ENCODE peak calls at places on chromosomes 7 and 10, in six cellular contexts. One of them, this sample, is unnamed.

GRCh38 chr7:104934665-104935064 is 79.3 kb upstream of the KMT2E start:
- DNase-seq in RPMI8226: no peak
- DNase-seq in stimulated activated CD8-positive, alpha-beta memory T cell treated with anti-CD3 and anti-CD28 coated beads, Interleukin-7, amount 100 ng/mL, for 4 hours: no peak
- DNase-seq in fibroblast of lung: no peak
- DNase-seq in aorta: no peak
- DNase-seq in activated T-cell treated with anti-CD3 and anti-CD28 coated beads, Interleukin-2, amount 50 U/mL, for 72 hours: no peak
- DNase-seq in this sample: no peak

GRCh38 chr7:71442492-71443196 is 310.7 kb downstream of the GALNT17 start:
- DNase-seq in RPMI8226: peak
- DNase-seq in stimulated activated CD8-positive, alpha-beta memory T cell treated with anti-CD3 and anti-CD28 coated beads, Interleukin-7, amount 100 ng/mL, for 4 hours: no peak
- DNase-seq in activated T-cell treated with anti-CD3 and anti-CD28 coated beads, Interleukin-2, amount 50 U/mL, for 72 hours: no peak
- DNase-seq in fibroblast of lung: no peak
- DNase-seq in aorta: no peak
- DNase-seq in this sample: no peak

GRCh38 chr10:11724938-11725776 is 17.0 kb upstream of the ECHDC3 start:
- DNase-seq in stimulated activated CD8-positive, alpha-beta memory T cell treated with anti-CD3 and anti-CD28 coated beads, Interleukin-7, amount 100 ng/mL, for 4 hours: no peak
- DNase-seq in activated T-cell treated with anti-CD3 and anti-CD28 coated beads, Interleukin-2, amount 50 U/mL, for 72 hours: no peak
- DNase-seq in aorta: no peak
- DNase-seq in fibroblast of lung: peak
- DNase-seq in RPMI8226: peak
- DNase-seq in this sample: no peak

GRCh38 chr7:11261470-11261869 is 287.8 kb downstream of the PHF14 start:
- DNase-seq in stimulated activated CD8-positive, alpha-beta memory T cell treated with anti-CD3 and anti-CD28 coated beads, Interleukin-7, amount 100 ng/mL, for 4 hours: no peak
- DNase-seq in RPMI8226: no peak
- DNase-seq in fibroblast of lung: peak
- DNase-seq in aorta: no peak
- DNase-seq in activated T-cell treated with anti-CD3 and anti-CD28 coated beads, Interleukin-2, amount 50 U/mL, for 72 hours: no peak
- DNase-seq in this sample: no peak

GRCh38 chr7:65379318-65379717 is 5.7 kb downstream of the ZNF92 start:
- DNase-seq in stimulated activated CD8-positive, alpha-beta memory T cell treated with anti-CD3 and anti-CD28 coated beads, Interleukin-7, amount 100 ng/mL, for 4 hours: no peak
- DNase-seq in fibroblast of lung: peak
- DNase-seq in RPMI8226: no peak
- DNase-seq in aorta: no peak
- DNase-seq in activated T-cell treated with anti-CD3 and anti-CD28 coated beads, Interleukin-2, amount 50 U/mL, for 72 hours: no peak
- DNase-seq in this sample: no peak

GRCh38 chr7:128157906-128158305 is 83.2 kb upstream of the LEP start:
- DNase-seq in RPMI8226: no peak
- DNase-seq in stimulated activated CD8-positive, alpha-beta memory T cell treated with anti-CD3 and anti-CD28 coated beads, Interleukin-7, amount 100 ng/mL, for 4 hours: no peak
- DNase-seq in activated T-cell treated with anti-CD3 and anti-CD28 coated beads, Interleukin-2, amount 50 U/mL, for 72 hours: no peak
- DNase-seq in fibroblast of lung: no peak
- DNase-seq in aorta: no peak
- DNase-seq in this sample: no peak

GRCh38 chr7:73809454-73810090 is 21.2 kb upstream of the CLDN4 start:
- DNase-seq in fibroblast of lung: peak
- DNase-seq in aorta: peak
- DNase-seq in RPMI8226: no peak
- DNase-seq in stimulated activated CD8-positive, alpha-beta memory T cell treated with anti-CD3 and anti-CD28 coated beads, Interleukin-7, amount 100 ng/mL, for 4 hours: no peak
- DNase-seq in activated T-cell treated with anti-CD3 and anti-CD28 coated beads, Interleukin-2, amount 50 U/mL, for 72 hours: no peak
- DNase-seq in this sample: no peak

GRCh38 chr7:1942026-1942703 is 272.1 kb downstream of the ELFN1 start:
- DNase-seq in aorta: peak
- DNase-seq in stimulated activated CD8-positive, alpha-beta memory T cell treated with anti-CD3 and anti-CD28 coated beads, Interleukin-7, amount 100 ng/mL, for 4 hours: no peak
- DNase-seq in RPMI8226: no peak
- DNase-seq in fibroblast of lung: no peak
- DNase-seq in activated T-cell treated with anti-CD3 and anti-CD28 coated beads, Interleukin-2, amount 50 U/mL, for 72 hours: no peak
- DNase-seq in this sample: no peak

GRCh38 chr10:70761031-70761601 is 24.1 kb downstream of the TBATA start:
- DNase-seq in activated T-cell treated with anti-CD3 and anti-CD28 coated beads, Interleukin-2, amount 50 U/mL, for 72 hours: no peak
- DNase-seq in RPMI8226: no peak
- DNase-seq in fibroblast of lung: no peak
- DNase-seq in stimulated activated CD8-positive, alpha-beta memory T cell treated with anti-CD3 and anti-CD28 coated beads, Interleukin-7, amount 100 ng/mL, for 4 hours: no peak
- DNase-seq in aorta: no peak
- DNase-seq in this sample: no peak

GRCh38 chr7:19762631-19763030 is 10.8 kb downstream of the TMEM196 start:
- DNase-seq in aorta: no peak
- DNase-seq in activated T-cell treated with anti-CD3 and anti-CD28 coated beads, Interleukin-2, amount 50 U/mL, for 72 hours: no peak
- DNase-seq in stimulated activated CD8-positive, alpha-beta memory T cell treated with anti-CD3 and anti-CD28 coated beads, Interleukin-7, amount 100 ng/mL, for 4 hours: no peak
- DNase-seq in fibroblast of lung: no peak
- DNase-seq in RPMI8226: no peak
- DNase-seq in this sample: no peak

GRCh38 chr10:89147256-89147655 is 59.9 kb downstream of the CH25H start:
- DNase-seq in aorta: no peak
- DNase-seq in fibroblast of lung: peak
- DNase-seq in stimulated activated CD8-positive, alpha-beta memory T cell treated with anti-CD3 and anti-CD28 coated beads, Interleukin-7, amount 100 ng/mL, for 4 hours: no peak
- DNase-seq in activated T-cell treated with anti-CD3 and anti-CD28 coated beads, Interleukin-2, amount 50 U/mL, for 72 hours: no peak
- DNase-seq in RPMI8226: no peak
- DNase-seq in this sample: peak

GRCh38 chr10:130221456-130222375 is 85.5 kb downstream of the GLRX3 start:
- DNase-seq in activated T-cell treated with anti-CD3 and anti-CD28 coated beads, Interleukin-2, amount 50 U/mL, for 72 hours: no peak
- DNase-seq in fibroblast of lung: no peak
- DNase-seq in aorta: no peak
- DNase-seq in RPMI8226: peak
- DNase-seq in stimulated activated CD8-positive, alpha-beta memory T cell treated with anti-CD3 and anti-CD28 coated beads, Interleukin-7, amount 100 ng/mL, for 4 hours: no peak
- DNase-seq in this sample: no peak

GRCh38 chr7:44783407-44783806 is 13.1 kb upstream of the PPIA start:
- DNase-seq in RPMI8226: no peak
- DNase-seq in stimulated activated CD8-positive, alpha-beta memory T cell treated with anti-CD3 and anti-CD28 coated beads, Interleukin-7, amount 100 ng/mL, for 4 hours: no peak
- DNase-seq in aorta: no peak
- DNase-seq in activated T-cell treated with anti-CD3 and anti-CD28 coated beads, Interleukin-2, amount 50 U/mL, for 72 hours: no peak
- DNase-seq in fibroblast of lung: no peak
- DNase-seq in this sample: no peak

GRCh38 chr10:30637881-30638467 is 8.4 kb upstream of the LYZL2 start:
- DNase-seq in fibroblast of lung: peak
- DNase-seq in activated T-cell treated with anti-CD3 and anti-CD28 coated beads, Interleukin-2, amount 50 U/mL, for 72 hours: peak
- DNase-seq in RPMI8226: no peak
- DNase-seq in aorta: no peak
- DNase-seq in stimulated activated CD8-positive, alpha-beta memory T cell treated with anti-CD3 and anti-CD28 coated beads, Interleukin-7, amount 100 ng/mL, for 4 hours: no peak
- DNase-seq in this sample: peak

GRCh38 chr10:7572435-7572834 is 94.3 kb downstream of the ITIH5 start:
- DNase-seq in aorta: no peak
- DNase-seq in stimulated activated CD8-positive, alpha-beta memory T cell treated with anti-CD3 and anti-CD28 coated beads, Interleukin-7, amount 100 ng/mL, for 4 hours: no peak
- DNase-seq in fibroblast of lung: no peak
- DNase-seq in activated T-cell treated with anti-CD3 and anti-CD28 coated beads, Interleukin-2, amount 50 U/mL, for 72 hours: no peak
- DNase-seq in RPMI8226: no peak
- DNase-seq in this sample: peak

GRCh38 chr7:52085610-52086009 is 769.0 kb upstream of the COBL start:
- DNase-seq in fibroblast of lung: no peak
- DNase-seq in activated T-cell treated with anti-CD3 and anti-CD28 coated beads, Interleukin-2, amount 50 U/mL, for 72 hours: no peak
- DNase-seq in stimulated activated CD8-positive, alpha-beta memory T cell treated with anti-CD3 and anti-CD28 coated beads, Interleukin-7, amount 100 ng/mL, for 4 hours: no peak
- DNase-seq in aorta: no peak
- DNase-seq in RPMI8226: no peak
- DNase-seq in this sample: no peak

GRCh38 chr7:22399546-22399945 is 42.6 kb upstream of the RAPGEF5 start:
- DNase-seq in stimulated activated CD8-positive, alpha-beta memory T cell treated with anti-CD3 and anti-CD28 coated beads, Interleukin-7, amount 100 ng/mL, for 4 hours: no peak
- DNase-seq in activated T-cell treated with anti-CD3 and anti-CD28 coated beads, Interleukin-2, amount 50 U/mL, for 72 hours: no peak
- DNase-seq in fibroblast of lung: no peak
- DNase-seq in aorta: no peak
- DNase-seq in RPMI8226: no peak
- DNase-seq in this sample: no peak

GRCh38 chr10:60384708-60385398 is 4.8 kb downstream of the ANK3 start:
- DNase-seq in RPMI8226: no peak
- DNase-seq in aorta: peak
- DNase-seq in stimulated activated CD8-positive, alpha-beta memory T cell treated with anti-CD3 and anti-CD28 coated beads, Interleukin-7, amount 100 ng/mL, for 4 hours: no peak
- DNase-seq in fibroblast of lung: peak
- DNase-seq in activated T-cell treated with anti-CD3 and anti-CD28 coated beads, Interleukin-2, amount 50 U/mL, for 72 hours: no peak
- DNase-seq in this sample: peak

GRCh38 chr7:137840183-137840779 is 6.5 kb downstream of the DGKI start:
- DNase-seq in activated T-cell treated with anti-CD3 and anti-CD28 coated beads, Interleukin-2, amount 50 U/mL, for 72 hours: no peak
- DNase-seq in aorta: no peak
- DNase-seq in fibroblast of lung: peak
- DNase-seq in RPMI8226: no peak
- DNase-seq in stimulated activated CD8-positive, alpha-beta memory T cell treated with anti-CD3 and anti-CD28 coated beads, Interleukin-7, amount 100 ng/mL, for 4 hours: no peak
- DNase-seq in this sample: no peak

GRCh38 chr10:35928760-35929159 is 286.7 kb upstream of the FZD8 start:
- DNase-seq in stimulated activated CD8-positive, alpha-beta memory T cell treated with anti-CD3 and anti-CD28 coated beads, Interleukin-7, amount 100 ng/mL, for 4 hours: no peak
- DNase-seq in aorta: no peak
- DNase-seq in activated T-cell treated with anti-CD3 and anti-CD28 coated beads, Interleukin-2, amount 50 U/mL, for 72 hours: no peak
- DNase-seq in RPMI8226: no peak
- DNase-seq in fibroblast of lung: no peak
- DNase-seq in this sample: no peak

GRCh38 chr10:48291190-48291589 is 15.3 kb upstream of the MAPK8 start:
- DNase-seq in stimulated activated CD8-positive, alpha-beta memory T cell treated with anti-CD3 and anti-CD28 coated beads, Interleukin-7, amount 100 ng/mL, for 4 hours: no peak
- DNase-seq in activated T-cell treated with anti-CD3 and anti-CD28 coated beads, Interleukin-2, amount 50 U/mL, for 72 hours: no peak
- DNase-seq in RPMI8226: no peak
- DNase-seq in aorta: no peak
- DNase-seq in fibroblast of lung: no peak
- DNase-seq in this sample: no peak

GRCh38 chr7:1055084-1055450 is 10.7 kb downstream of the GPR146 start:
- DNase-seq in RPMI8226: no peak
- DNase-seq in activated T-cell treated with anti-CD3 and anti-CD28 coated beads, Interleukin-2, amount 50 U/mL, for 72 hours: peak
- DNase-seq in fibroblast of lung: no peak
- DNase-seq in stimulated activated CD8-positive, alpha-beta memory T cell treated with anti-CD3 and anti-CD28 coated beads, Interleukin-7, amount 100 ng/mL, for 4 hours: no peak
- DNase-seq in aorta: peak
- DNase-seq in this sample: no peak

GRCh38 chr10:48495282-48496045 is 109.4 kb downstream of the ARHGAP22 start:
- DNase-seq in aorta: no peak
- DNase-seq in activated T-cell treated with anti-CD3 and anti-CD28 coated beads, Interleukin-2, amount 50 U/mL, for 72 hours: no peak
- DNase-seq in stimulated activated CD8-positive, alpha-beta memory T cell treated with anti-CD3 and anti-CD28 coated beads, Interleukin-7, amount 100 ng/mL, for 4 hours: no peak
- DNase-seq in RPMI8226: no peak
- DNase-seq in fibroblast of lung: no peak
- DNase-seq in this sample: no peak